ENCODE peak calls at places on chromosome 3, in six cellular contexts. K is stomach, Q is lower lobe of right lung, P is uterus, M is BE2C, I is left ventricle myocardium inferior. S is an unnamed sample. For H3K36me3, the result is how much of the 10 kb centered on the place peaks cover.

GRCh38 chr3:11494131-11494916 is 149.4 kb downstream of the VGLL4 start:
- DNase-seq in M (no peak), I (no peak), K (no peak), Q (no peak), P (no peak), S (no peak)

GRCh38 chr3:130759692-130760338 is 13.2 kb upstream of the PIK3R4 start:
- DNase-seq in Q (peak), K (peak), I (no peak), P (no peak), M (peak), S (peak)

GRCh38 chr3:77648214-77648613 is 608.3 kb downstream of the ROBO2 start:
- DNase-seq in P (no peak), I (no peak), M (no peak), K (no peak), Q (no peak), S (no peak)

GRCh38 chr3:30007668-30008067 is 598.7 kb upstream of the TGFBR2 start:
- DNase-seq in I (no peak), K (no peak), P (no peak), Q (no peak), M (no peak), S (no peak)

GRCh38 chr3:142795332-142795731 is 71.5 kb downstream of the TRPC1 start:
- DNase-seq in Q (no peak), I (no peak), M (no peak), P (no peak), K (no peak), S (no peak)

GRCh38 chr3:11306815-11307589 is 34.8 kb downstream of the ATG7 start:
- DNase-seq in M (no peak), K (no peak), Q (no peak), I (no peak), P (no peak), S (no peak)

GRCh38 chr3:11820540-11821041 is 26.1 kb downstream of the TAMM41 start:
- DNase-seq in I (no peak), K (peak), M (no peak), Q (no peak), P (no peak), S (no peak)

GRCh38 chr3:106025151-106025722 is 156.4 kb upstream of the CBLB start:
- DNase-seq in P (no peak), Q (peak), I (peak), M (no peak), K (peak), S (no peak)

GRCh38 chr3:36058404-36059035 is 321.8 kb upstream of the STAC start:
- DNase-seq in Q (no peak), K (no peak), I (no peak), M (no peak), P (no peak), S (no peak)

GRCh38 chr3:84967767-84968581 is 9.2 kb downstream of the CADM2 start:
- DNase-seq in K (no peak), M (no peak), Q (no peak), I (no peak), P (no peak), S (no peak)

GRCh38 chr3:160893207-160893606 is 137.2 kb downstream of the PPM1L start:
- DNase-seq in P (no peak), I (no peak), K (no peak), Q (no peak), M (no peak), S (no peak)

GRCh38 chr3:10790713-10791112 is 25.3 kb upstream of the SLC6A11 start:
- DNase-seq in I (no peak), Q (no peak), K (no peak), P (no peak), M (no peak), S (no peak)

GRCh38 chr3:194830401-194830800 is 144.7 kb downstream of the FAM43A start:
- DNase-seq in K (no peak), I (no peak), P (no peak), Q (no peak), M (no peak), S (no peak)

GRCh38 chr3:157145566-157145965 is 14.4 kb downstream of the CCNL1 start:
- DNase-seq in K (no peak), I (no peak), Q (no peak), P (no peak), M (no peak), S (no peak)
- H3K36me3 ChIP-seq in K (half or more), I (half or more), Q (half or more), P (under half), M (half or more), S (under half)

DNA sequence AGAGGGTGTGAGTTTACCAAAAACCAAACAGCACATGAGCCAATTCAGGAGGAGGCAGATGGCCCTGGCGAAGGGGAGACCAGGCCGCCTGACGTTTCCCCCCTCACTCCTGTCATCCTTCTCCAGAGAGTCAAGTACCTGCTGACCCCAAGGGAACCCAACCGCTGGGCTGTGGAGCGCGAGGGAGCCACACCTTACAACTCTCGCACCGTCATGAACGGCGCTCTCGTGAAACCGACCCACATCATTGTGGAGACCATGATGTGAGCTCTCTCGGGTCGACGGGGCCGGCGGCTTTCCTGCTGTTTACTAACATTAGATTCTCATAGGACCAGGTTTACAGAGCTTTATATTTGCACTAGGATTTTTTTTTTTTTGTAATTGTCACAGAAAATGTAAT is 55.4 kb downstream of the GRIP2 start:
- DNase-seq in K (no peak), Q (peak), I (no peak), M (no peak), P (no peak), S (peak)
- H3K36me3 ChIP-seq in K (half or more), Q (half or more), I (under half), M (under half), P (under half), S (half or more)

DNA sequence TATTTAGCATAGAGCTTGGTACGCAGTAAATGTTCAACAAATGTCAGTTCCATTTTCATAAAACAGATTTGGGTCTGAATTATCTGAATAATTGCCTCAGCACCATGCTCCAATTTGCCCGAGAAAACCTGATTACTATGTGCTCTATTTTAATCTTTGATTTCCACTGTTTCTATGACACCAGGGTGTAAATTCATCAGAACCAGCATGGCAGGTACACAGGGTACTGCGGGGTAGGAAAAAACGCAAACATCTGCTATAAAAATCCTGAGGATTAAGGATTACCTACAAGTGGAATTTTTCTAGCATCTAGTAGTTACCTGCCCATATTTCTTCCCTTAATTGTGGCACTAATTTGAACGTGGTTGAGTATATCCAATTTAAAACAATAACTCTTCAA is 70.3 kb downstream of the RAD18 start:
- DNase-seq in I (no peak), P (no peak), K (no peak), M (no peak), Q (no peak), S (no peak)
- H3K36me3 ChIP-seq in I (under half), P (under half), K (under half), M (under half), Q (under half), S (under half)

GRCh38 chr3:128800241-128801187 is 74.5 kb downstream of the RAB7A start:
- DNase-seq in K (no peak), I (peak), M (no peak), P (no peak), Q (no peak), S (peak)
- H3K36me3 ChIP-seq in K (half or more), I (under half), M (half or more), P (under half), Q (half or more), S (under half)

DNA sequence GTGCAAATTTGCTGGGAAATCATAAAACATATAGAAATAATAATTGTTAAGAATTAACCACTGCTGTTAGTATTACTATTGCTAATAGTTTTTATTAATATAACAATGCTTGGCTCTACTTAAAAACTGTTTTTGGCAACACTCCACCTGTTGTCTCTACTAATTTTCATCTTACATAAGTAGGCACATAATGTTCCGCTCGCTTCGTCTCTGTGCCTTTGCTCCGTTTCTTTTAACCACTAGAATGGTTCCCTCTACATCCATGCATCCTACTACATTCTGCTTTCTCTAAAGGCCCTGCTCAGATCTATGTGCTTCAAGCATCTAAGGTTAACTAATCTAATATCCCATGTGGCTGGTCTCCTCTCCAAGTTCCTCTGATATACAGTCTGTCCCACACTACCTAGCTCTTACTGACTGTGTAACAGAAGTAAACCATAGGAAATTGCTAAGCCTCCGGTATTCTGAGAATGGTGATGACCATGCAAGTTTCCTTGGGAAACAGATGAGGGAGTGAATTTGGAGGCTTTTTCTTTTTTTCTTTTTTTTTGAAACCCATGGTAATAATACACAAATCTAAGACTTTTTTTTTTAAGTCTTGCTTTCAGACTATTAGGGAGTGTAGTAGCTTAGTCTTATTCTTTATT is 138.3 kb downstream of the P3H2 start:
- DNase-seq in K (no peak), I (no peak), Q (no peak), M (no peak), P (no peak), S (no peak)
- H3K36me3 ChIP-seq in K (under half), I (under half), Q (under half), M (under half), P (under half), S (under half)

S was measured in psoas muscle.